ENCODE peak calls at places on chromosomes 1 and 21, in eight cellular contexts. E is NCI-H1694 treated with DMSO at 0.1 percent for 48 hours; L is T-helper 1 cell; G is pons; P is NCI-H1092 treated with DMSO at 0.1 percent for 48 hours; D is tibial artery; U is HFFc6; W is stimulated activated CD8-positive, alpha-beta memory T cell treated with anti-CD3 and anti-CD28 coated beads, Interleukin-15, amount 100 ng/mL, for 4 hours. H is an unnamed sample.

GRCh38 chr21:26117972-26118367 is 52.6 kb downstream of the APP start:
- DNase-seq in E (no peak), D (no peak), L (no peak), U (no peak), P (peak), W (no peak), G (peak), H (no peak)

GRCh38 chr1:11898831-11899467 is 27.3 kb downstream of the KIAA2013 start:
- DNase-seq in U (no peak), L (no peak), E (no peak), P (no peak), G (no peak), W (no peak), D (no peak), H (no peak)

GRCh38 chr1:94020764-94021579 is 100.0 kb downstream of the ABCA4 start:
- DNase-seq in P (no peak), E (no peak), U (peak), W (no peak), D (no peak), G (no peak), L (no peak), H (peak)

GRCh38 chr21:16125274-16125673 is 395.5 kb downstream of the USP25 start:
- DNase-seq in G (no peak), U (peak), L (no peak), W (no peak), E (no peak), P (no peak), D (no peak), H (peak)

GRCh38 chr1:188986751-188987417 is 1490.8 kb downstream of the BRINP3 start:
- DNase-seq in W (no peak), U (no peak), G (no peak), D (no peak), E (no peak), P (no peak), L (no peak), H (no peak)

GRCh38 chr1:234985007-234985370 is 143.6 kb downstream of the TOMM20 start:
- DNase-seq in E (no peak), D (no peak), L (no peak), P (no peak), U (no peak), G (no peak), W (no peak), H (no peak)

GRCh38 chr1:203930343-203930742 is 68.9 kb downstream of the SNRPE start:
- DNase-seq in G (no peak), U (no peak), D (no peak), W (no peak), E (no peak), L (no peak), P (no peak), H (peak)

GRCh38 chr1:117638141-117638540 is 32.3 kb downstream of the TENT5C start:
- DNase-seq in U (no peak), E (no peak), G (no peak), L (no peak), W (no peak), D (no peak), P (no peak), H (no peak)

GRCh38 chr1:110210604-110211502 is 739 bp downstream of the KCNC4 start:
- DNase-seq in D (peak), L (peak), U (no peak), E (peak), G (no peak), W (peak), P (peak), H (no peak)

GRCh38 chr1:43069481-43070050 is 102.5 kb downstream of the EBNA1BP2 start:
- DNase-seq in W (no peak), G (no peak), E (no peak), P (no peak), L (no peak), U (no peak), D (no peak), H (no peak)

GRCh38 chr1:221458430-221459156 is 283.3 kb downstream of the DUSP10 start:
- DNase-seq in U (peak), W (no peak), E (peak), P (no peak), D (no peak), L (no peak), G (no peak), H (peak)

GRCh38 chr1:18921506-18922251 is 19.3 kb upstream of the ALDH4A1 start:
- DNase-seq in P (no peak), D (no peak), E (no peak), L (no peak), W (no peak), U (no peak), G (no peak), H (peak)

GRCh38 chr1:230317823-230318819 is 108.0 kb downstream of the PGBD5 start:
- DNase-seq in W (no peak), U (no peak), P (no peak), G (no peak), E (no peak), L (no peak), D (no peak), H (no peak)

GRCh38 chr1:203649551-203650011 is 22.9 kb downstream of the ATP2B4 start:
- DNase-seq in U (no peak), G (no peak), E (no peak), W (no peak), D (no peak), L (peak), P (no peak), H (no peak)

GRCh38 chr1:56255516-56256181 is 323.7 kb downstream of the PLPP3 start:
- DNase-seq in G (no peak), E (no peak), P (no peak), U (no peak), W (no peak), L (no peak), D (peak), H (peak)

GRCh38 chr1:101566883-101567538 is 330.2 kb downstream of the S1PR1 start:
- DNase-seq in W (no peak), D (no peak), G (no peak), L (no peak), U (no peak), E (no peak), P (no peak), H (no peak)

H was measured in fibroblast of mammary gland.